ENCODE peak calls at places on chromosomes 2 and 18, in six cellular contexts. H is Calu3, Z is GM06990, V is prostate gland, N is RWPE1, C is A549. S is an unnamed sample.

GRCh38 chr18:77114564-77115391 is 17.8 kb downstream of the MBP start:
- DNase-seq in H (peak), Z (no peak), V (peak), N (peak), C (peak), S (peak)

GRCh38 chr2:240631561-240632290 is 6.4 kb downstream of the GPR35 start:
- DNase-seq in H (no peak), Z (no peak), V (no peak), N (no peak), C (no peak), S (no peak)

GRCh38 chr2:226800941-226801784 is 1.5 kb upstream of the IRS1 start:
- DNase-seq in H (peak), Z (peak), V (peak), N (peak), C (peak), S (peak)

GRCh38 chr2:65411056-65411795 is 21.2 kb downstream of the SPRED2 start:
- DNase-seq in H (no peak), Z (no peak), V (no peak), N (no peak), C (no peak), S (no peak)

GRCh38 chr18:59696311-59697235 is 650 bp downstream of the CCBE1 start:
- DNase-seq in H (no peak), Z (no peak), V (no peak), N (no peak), C (peak), S (peak)

GRCh38 chr2:241558532-241559488 is at the start of gene BOK:
- DNase-seq in H (peak), Z (no peak), V (peak), N (peak), C (peak), S (no peak)

GRCh38 chr2:85760371-85760770 is 6.6 kb downstream of the ATOH8 start:
- DNase-seq in H (no peak), Z (no peak), V (no peak), N (no peak), C (no peak), S (no peak)

GRCh38 chr2:204234879-204235278 is 298.3 kb downstream of the ICOS start:
- DNase-seq in H (no peak), Z (no peak), V (no peak), N (no peak), C (peak), S (no peak)

GRCh38 chr2:194166818-194167217 is 1490.2 kb upstream of the SLC39A10 start:
- DNase-seq in H (peak), Z (no peak), V (no peak), N (no peak), C (peak), S (no peak)

GRCh38 chr2:105747254-105747909 is 2.7 kb downstream of the NCK2 start:
- DNase-seq in H (no peak), Z (no peak), V (no peak), N (no peak), C (no peak), S (no peak)

GRCh38 chr2:209472871-209473270 is 49.0 kb downstream of the MAP2 start:
- DNase-seq in H (no peak), Z (no peak), V (no peak), N (no peak), C (peak), S (no peak)

GRCh38 chr18:78900938-78901909 is 78.4 kb upstream of the SALL3 start:
- DNase-seq in H (no peak), Z (no peak), V (no peak), N (no peak), C (no peak), S (no peak)

GRCh38 chr2:216765810-216766259 is 70.5 kb upstream of the IGFBP5 start:
- DNase-seq in H (no peak), Z (no peak), V (no peak), N (no peak), C (no peak), S (no peak)

GRCh38 chr18:32300914-32301313 is 111.1 kb downstream of the MEP1B start:
- DNase-seq in H (no peak), Z (no peak), V (no peak), N (no peak), C (no peak), S (no peak)

GRCh38 chr2:203418271-203418670 is 90.1 kb downstream of the ABI2 start:
- DNase-seq in H (no peak), Z (no peak), V (no peak), N (no peak), C (no peak), S (no peak)

GRCh38 chr18:28116461-28116860 is 60.5 kb downstream of the CDH2 start:
- DNase-seq in H (no peak), Z (no peak), V (no peak), N (no peak), C (no peak), S (no peak)

GRCh38 chr18:33987206-33987605 is 237.5 kb downstream of the NOL4 start:
- DNase-seq in H (no peak), Z (no peak), V (no peak), N (no peak), C (no peak), S (no peak)

GRCh38 chr2:47404356-47404755 is 1.4 kb downstream of the MSH2 start:
- DNase-seq in H (no peak), Z (no peak), V (no peak), N (no peak), C (no peak), S (no peak)

GRCh38 chr2:152598975-152599724 is 118.1 kb downstream of the PRPF40A start:
- DNase-seq in H (no peak), Z (no peak), V (no peak), N (peak), C (peak), S (no peak)

GRCh38 chr2:98460573-98461560 is 16.2 kb downstream of the INPP4A start:
- DNase-seq in H (no peak), Z (peak), V (no peak), N (no peak), C (no peak), S (peak)

GRCh38 chr2:129585760-129586159 is 393.7 kb upstream of the RAB6C start:
- DNase-seq in H (no peak), Z (no peak), V (no peak), N (no peak), C (no peak), S (no peak)

DNA sequence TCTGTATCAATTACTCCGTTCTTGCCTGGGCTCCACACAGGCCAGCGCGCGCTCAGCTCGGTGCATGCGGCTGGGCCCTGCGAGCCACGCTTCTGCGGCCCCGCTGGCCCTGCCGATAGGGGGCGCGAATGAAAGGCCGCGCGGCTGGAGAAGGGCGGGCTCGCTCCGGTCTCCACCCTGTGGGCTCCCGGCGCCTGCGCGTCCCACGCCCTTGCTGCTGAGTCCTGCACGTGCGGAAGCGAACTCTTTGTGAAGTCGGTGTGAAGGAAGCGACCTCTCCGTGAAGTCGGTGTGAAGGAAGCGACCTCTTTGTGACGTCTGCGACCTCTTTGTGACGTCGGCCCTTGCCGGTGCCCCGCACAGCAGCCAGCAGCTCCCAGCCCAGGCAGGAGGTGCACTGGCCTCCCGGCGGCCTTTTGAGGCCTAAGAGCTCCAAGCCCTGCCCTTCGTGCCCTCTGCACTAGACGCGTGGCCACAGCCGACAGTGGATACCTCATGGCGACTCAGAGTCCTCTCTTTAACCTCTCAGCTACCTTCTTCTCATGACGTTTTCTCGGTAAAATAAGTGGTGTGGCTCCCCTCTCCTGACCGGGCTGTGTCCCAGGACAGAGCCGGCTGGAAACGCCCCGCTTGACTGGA is 391.9 kb upstream of the RAB6C start:
- DNase-seq in H (no peak), Z (no peak), V (no peak), N (no peak), C (no peak), S (no peak)
- TF ChIP-seq CTCF in H (no peak), Z (no peak), V (no peak), N (no peak), C (no peak), S (no peak)

DNA sequence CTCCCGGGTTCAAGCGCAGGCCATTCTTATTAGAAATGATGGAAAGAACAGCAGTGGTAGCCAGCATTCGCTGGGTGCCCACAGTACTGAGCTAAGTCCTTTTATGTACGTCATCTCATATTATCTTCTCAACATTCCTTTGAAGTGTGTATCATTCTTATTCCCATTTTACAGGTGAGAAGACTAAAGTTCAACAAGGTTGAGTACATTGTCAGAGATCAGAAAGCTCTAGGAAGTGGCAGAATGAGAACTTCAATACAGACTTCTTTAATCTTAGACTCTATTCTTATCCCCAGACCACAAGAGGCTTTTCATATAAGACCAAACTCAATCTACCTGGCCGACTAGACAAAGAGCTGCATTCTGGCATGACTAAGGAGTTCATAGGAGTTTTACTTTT is 86.7 kb downstream of the NPAS2 start:
- DNase-seq in H (no peak), Z (no peak), V (no peak), N (no peak), C (no peak), S (no peak)
- TF ChIP-seq CTCF in H (no peak), Z (no peak), V (no peak), N (no peak), C (no peak), S (no peak)

DNA sequence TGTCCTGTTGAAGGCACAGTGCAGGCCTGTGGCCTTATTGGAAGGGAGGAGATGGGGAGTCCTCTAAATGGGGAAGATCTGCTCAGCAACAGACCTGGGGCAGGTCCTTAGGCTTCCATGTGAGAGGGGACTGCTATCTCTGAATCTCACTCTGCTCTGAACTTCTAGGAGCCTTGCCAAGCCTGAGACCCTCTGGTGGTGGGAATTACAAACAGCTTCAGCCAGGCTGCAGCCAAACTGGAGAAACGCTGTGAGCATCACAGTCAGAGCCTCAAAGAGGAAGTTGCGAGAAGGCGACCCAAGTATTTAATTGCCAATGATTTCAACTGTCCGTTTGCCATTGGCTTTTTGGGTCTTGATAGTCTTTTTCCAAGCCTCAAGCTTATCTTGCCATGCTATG is 66.8 kb upstream of the MC2R start:
- DNase-seq in H (no peak), Z (no peak), V (no peak), N (no peak), C (no peak), S (no peak)
- TF ChIP-seq CTCF in H (no peak), Z (no peak), V (no peak), N (no peak), C (no peak), S (no peak)

GRCh38 chr2:27263287-27264252 is 723 bp upstream of the SLC30A3 start:
- DNase-seq in H (no peak), Z (no peak), V (no peak), N (no peak), C (no peak), S (no peak)

GRCh38 chr2:27264253-27264752 is 1.5 kb upstream of the SLC30A3 start:
- DNase-seq in H (peak), Z (no peak), V (no peak), N (no peak), C (no peak), S (no peak)

GRCh38 chr2:27265536-27265870 is 2.7 kb upstream of the SLC30A3 start:
- DNase-seq in H (no peak), Z (no peak), V (no peak), N (no peak), C (no peak), S (no peak)

GRCh38 chr2:27262379-27263286 is at the start of gene SLC30A3:
- DNase-seq in H (peak), Z (peak), V (peak), N (peak), C (peak), S (peak)

GRCh38 chr2:27264753-27265535 is 2.1 kb upstream of the SLC30A3 start:
- DNase-seq in H (peak), Z (peak), V (peak), N (peak), C (peak), S (peak)
- TF ChIP-seq CTCF in H (peak), Z (peak), V (peak), N (peak), C (peak), S (peak)